ENCODE peak calls at places on chromosomes 16 and 17, in five cellular contexts. X is PC-9, J is pancreas, K is mammary epithelial cell, R is GM23248. P is an unnamed sample.

GRCh38 chr16:67767953-67768352 is 38.4 kb downstream of the RANBP10 start:
- DNase-seq in X (no peak), J (no peak), K (peak; percentile 51), R (peak; percentile 77), P (no peak)

GRCh38 chr16:20073203-20074088 is at the start of gene GPR139:
- DNase-seq in X (no peak), J (no peak), K (no peak), R (no peak), P (no peak)

GRCh38 chr17:2024572-2025219 is 438 bp downstream of the RTN4RL1 start:
- DNase-seq in X (no peak), J (no peak), K (peak; percentile 32), R (no peak), P (no peak)

GRCh38 chr17:70238228-70238627 is 68.9 kb downstream of the KCNJ2 start:
- DNase-seq in X (no peak), J (no peak), K (no peak), R (no peak), P (no peak)

GRCh38 chr17:78839173-78839761 is 1.3 kb downstream of the USP36 start:
- DNase-seq in X (no peak), J (no peak), K (peak; percentile 71), R (peak; percentile 64), P (no peak)

GRCh38 chr16:85396879-85397871 is 215.9 kb upstream of the GSE1 start:
- DNase-seq in X (peak; percentile 62), J (no peak), K (no peak), R (no peak), P (no peak)

GRCh38 chr16:70437582-70438324 is 1.1 kb downstream of the ST3GAL2 start:
- DNase-seq in X (no peak), J (no peak), K (peak; percentile 34), R (peak; percentile 86), P (no peak)

GRCh38 chr16:89119661-89120141 is 26.0 kb downstream of the ACSF3 start:
- DNase-seq in X (no peak), J (no peak), K (no peak), R (no peak), P (no peak)

GRCh38 chr16:610513-611381 is 20.0 kb upstream of the WFIKKN1 start:
- DNase-seq in X (no peak), J (peak; percentile 63), K (peak; percentile 83), R (peak; percentile 52), P (no peak)

GRCh38 chr16:65154321-65154720 is 32.5 kb upstream of the CDH11 start:
- DNase-seq in X (no peak), J (no peak), K (no peak), R (peak; percentile 13), P (no peak)

GRCh38 chr16:10777356-10777755 is 33.7 kb downstream of the NUBP1 start:
- DNase-seq in X (no peak), J (no peak), K (no peak), R (no peak), P (no peak)

GRCh38 chr17:48997103-48997826 is at the start of gene IGF2BP1:
- DNase-seq in X (peak; percentile 34), J (no peak), K (no peak), R (peak; percentile 80), P (no peak)

GRCh38 chr17:38569701-38570512 is 35.8 kb downstream of the SRCIN1 start:
- DNase-seq in X (no peak), J (no peak), K (no peak), R (no peak), P (no peak)

DNA sequence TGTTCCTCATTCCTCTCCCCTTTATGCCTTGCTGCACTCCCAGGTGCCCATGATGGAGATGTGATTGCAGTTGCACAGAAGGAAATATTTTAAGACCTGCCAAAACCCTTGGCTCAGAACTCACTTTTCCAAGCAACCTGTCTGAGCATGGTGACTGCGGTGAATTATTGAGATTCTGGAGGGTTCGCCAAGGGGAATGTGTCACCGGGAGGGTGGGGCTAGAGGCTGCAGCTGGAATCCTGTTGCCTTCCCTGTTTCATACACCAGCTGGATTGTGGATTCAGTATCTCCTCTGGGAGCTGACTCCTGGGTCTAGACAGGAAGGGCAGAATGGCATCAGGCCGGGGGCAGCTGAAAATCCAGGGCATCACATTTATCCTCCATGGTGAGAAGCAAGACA is 527.2 kb downstream of the TMEM114 start:
- DNase-seq in X (no peak), J (no peak), K (no peak), R (no peak), P (no peak)
- H3K4me1 ChIP-seq in X (no peaks in the 10 kb centered on the region), J (no peaks in the 10 kb centered on the region), K (no peaks in the 10 kb centered on the region), R (no peaks in the 10 kb centered on the region), P (no peaks in the 10 kb centered on the region)

GRCh38 chr17:46108120-46108519 is 85.1 kb downstream of the KANSL1 start:
- DNase-seq in X (no peak), J (no peak), K (no peak), R (no peak), P (no peak)

GRCh38 chr17:46110219-46110618 is 83.0 kb downstream of the KANSL1 start:
- DNase-seq in X (no peak), J (no peak), K (no peak), R (no peak), P (no peak)

GRCh38 chr17:46106966-46107644 is 86.1 kb downstream of the KANSL1 start:
- DNase-seq in X (no peak), J (no peak), K (no peak), R (no peak), P (no peak)

GRCh38 chr17:46108550-46109110 is 84.6 kb downstream of the KANSL1 start:
- DNase-seq in X (no peak), J (no peak), K (no peak), R (no peak), P (no peak)

GRCh38 chr17:46109603-46110189 is 83.5 kb downstream of the KANSL1 start:
- DNase-seq in X (no peak), J (no peak), K (no peak), R (no peak), P (no peak)
- H3K4me1 ChIP-seq in X (no peaks in the 10 kb centered on the region), J (peaks cover 48% of the 10 kb centered on the region), K (peaks cover 11% of the 10 kb centered on the region), R (peaks cover 5% of the 10 kb centered on the region), P (peaks cover 14% of the 10 kb centered on the region)

GRCh38 chr16:30895592-30896202 is 717 bp upstream of the CTF1 start:
- DNase-seq in X (no peak), J (no peak), K (no peak), R (no peak), P (no peak)

GRCh38 chr16:30899794-30900193 is 3.4 kb downstream of the CTF1 start:
- DNase-seq in X (no peak), J (no peak), K (no peak), R (no peak), P (no peak)

GRCh38 chr16:30894540-30895368 is 877 bp upstream of the BCL7C start:
- DNase-seq in X (no peak), J (no peak), K (no peak), R (peak; percentile 38), P (peak; percentile 28)

GRCh38 chr16:30896203-30896889 is at the start of gene CTF1:
- DNase-seq in X (peak; percentile 90), J (peak; percentile 59), K (peak; percentile 52), R (peak; percentile 85), P (peak; percentile 76)

GRCh38 chr16:30896890-30897730 is 696 bp downstream of the CTF1 start:
- DNase-seq in X (peak; percentile 90), J (peak; percentile 87), K (peak; percentile 74), R (peak; percentile 97), P (peak; percentile 89)
- H3K4me1 ChIP-seq in X (peaks cover 41% of the 10 kb centered on the region), J (no peaks in the 10 kb centered on the region), K (peaks cover 38% of the 10 kb centered on the region), R (peaks cover 26% of the 10 kb centered on the region), P (peaks cover 15% of the 10 kb centered on the region)

GRCh38 chr16:84186685-84187437 is at the start of gene TAF1C:
- DNase-seq in X (peak; percentile 88), J (peak; percentile 85), K (peak; percentile 87), R (peak; percentile 98), P (peak; percentile 89)
- H3K4me1 ChIP-seq in X (peaks cover 10% of the 10 kb centered on the region), J (peaks cover 12% of the 10 kb centered on the region), K (peaks cover 3% of the 10 kb centered on the region), R (no peaks in the 10 kb centered on the region), P (no peaks in the 10 kb centered on the region)

GRCh38 chr16:48212033-48212432 is 32.1 kb upstream of the LONP2 start:
- DNase-seq in X (no peak), J (no peak), K (peak; percentile 14), R (no peak), P (no peak)
- H3K4me1 ChIP-seq in X (peaks cover 1% of the 10 kb centered on the region), J (no peaks in the 10 kb centered on the region), K (peaks cover 9% of the 10 kb centered on the region), R (no peaks in the 10 kb centered on the region), P (no peaks in the 10 kb centered on the region)

GRCh38 chr16:57478396-57479024 is 7.8 kb downstream of the DOK4 start:
- DNase-seq in X (no peak), J (no peak), K (no peak), R (no peak), P (no peak)
- H3K4me1 ChIP-seq in X (no peaks in the 10 kb centered on the region), J (no peaks in the 10 kb centered on the region), K (peaks cover 11% of the 10 kb centered on the region), R (peaks cover 16% of the 10 kb centered on the region), P (no peaks in the 10 kb centered on the region)

GRCh38 chr17:419073-419735 is 66.6 kb upstream of the RPH3AL start:
- DNase-seq in X (no peak), J (no peak), K (no peak), R (no peak), P (no peak)
- H3K4me1 ChIP-seq in X (no peaks in the 10 kb centered on the region), J (no peaks in the 10 kb centered on the region), K (no peaks in the 10 kb centered on the region), R (no peaks in the 10 kb centered on the region), P (no peaks in the 10 kb centered on the region)